ENCODE peak calls at places on chromosomes 2 and 18, in five cellular contexts. Z is A549, T is GM12878, K is HepG2, H is K562. P is an unnamed sample.

GRCh38 chr2:168550670-168551069 is 94.6 kb downstream of the CERS6 start:
- DNase-seq in Z (no peak), T (no peak), K (no peak), H (no peak), P (no peak)

GRCh38 chr18:10041180-10041579 is 127.4 kb downstream of the VAPA start:
- DNase-seq in Z (no peak), T (no peak), K (no peak), H (no peak), P (peak)

GRCh38 chr2:26887142-26887541 is 39.2 kb downstream of the DPYSL5 start:
- DNase-seq in Z (no peak), T (no peak), K (no peak), H (no peak), P (no peak)

GRCh38 chr18:48721308-48721707 is 182.5 kb downstream of the CTIF start:
- DNase-seq in Z (no peak), T (no peak), K (no peak), H (no peak), P (no peak)

GRCh38 chr18:75257596-75257995 is 47.0 kb downstream of the TSHZ1 start:
- DNase-seq in Z (no peak), T (no peak), K (no peak), H (no peak), P (no peak)

GRCh38 chr2:26245231-26245732 is 543 bp downstream of the HADHB start:
- DNase-seq in Z (peak), T (peak), K (peak), H (peak), P (no peak)

GRCh38 chr2:2256011-2256410 is 75.1 kb downstream of the MYT1L start:
- DNase-seq in Z (no peak), T (no peak), K (no peak), H (no peak), P (no peak)

GRCh38 chr2:168639501-168639900 is 162.9 kb upstream of the NOSTRIN start:
- DNase-seq in Z (no peak), T (no peak), K (no peak), H (no peak), P (no peak)

GRCh38 chr18:79393626-79394401 is 1.9 kb upstream of the NFATC1 start:
- DNase-seq in Z (peak), T (no peak), K (peak), H (peak), P (peak)

GRCh38 chr2:127408004-127408806 is 10.0 kb upstream of the PROC start:
- DNase-seq in Z (peak), T (no peak), K (peak), H (peak), P (peak)

GRCh38 chr2:109080109-109080508 is 48.9 kb upstream of the SH3RF3 start:
- DNase-seq in Z (no peak), T (no peak), K (no peak), H (no peak), P (no peak)

GRCh38 chr2:28345619-28346018 is 47.0 kb upstream of the FOSL2 start:
- DNase-seq in Z (no peak), T (no peak), K (no peak), H (no peak), P (no peak)

GRCh38 chr2:133235959-133236358 is 332.3 kb downstream of the NCKAP5 start:
- DNase-seq in Z (no peak), T (no peak), K (no peak), H (no peak), P (no peak)

GRCh38 chr18:77129150-77129551 is 3.4 kb downstream of the MBP start:
- DNase-seq in Z (no peak), T (no peak), K (no peak), H (no peak), P (no peak)

GRCh38 chr2:207061181-207061580 is 104.6 kb downstream of the KLF7 start:
- DNase-seq in Z (no peak), T (no peak), K (no peak), H (no peak), P (no peak)

GRCh38 chr2:43478423-43479086 is 117.3 kb downstream of the THADA start:
- DNase-seq in Z (no peak), T (no peak), K (no peak), H (no peak), P (no peak)

GRCh38 chr2:27765621-27766286 is 5.8 kb upstream of the MRPL33 start:
- DNase-seq in Z (no peak), T (no peak), K (no peak), H (peak), P (peak)

GRCh38 chr2:120762341-120763061 is 26.8 kb downstream of the GLI2 start:
- DNase-seq in Z (no peak), T (no peak), K (no peak), H (no peak), P (no peak)

GRCh38 chr2:126220336-126220735 is 435.6 kb upstream of the GYPC start:
- DNase-seq in Z (no peak), T (no peak), K (no peak), H (no peak), P (no peak)

GRCh38 chr18:11308499-11308898 is 159.1 kb upstream of the PIEZO2 start:
- DNase-seq in Z (no peak), T (no peak), K (no peak), H (no peak), P (no peak)

GRCh38 chr2:46275995-46276394 is 21.2 kb upstream of the EPAS1 start:
- DNase-seq in Z (no peak), T (no peak), K (no peak), H (no peak), P (peak)

GRCh38 chr2:46277470-46278190 is 19.6 kb upstream of the EPAS1 start:
- DNase-seq in Z (no peak), T (no peak), K (peak), H (no peak), P (peak)

GRCh38 chr2:46278952-46279351 is 18.3 kb upstream of the EPAS1 start:
- DNase-seq in Z (no peak), T (no peak), K (no peak), H (no peak), P (peak)

GRCh38 chr2:46273919-46274318 is 23.3 kb upstream of the EPAS1 start:
- DNase-seq in Z (no peak), T (no peak), K (no peak), H (no peak), P (peak)

GRCh38 chr2:46276652-46277051 is 20.6 kb upstream of the EPAS1 start:
- DNase-seq in Z (peak), T (no peak), K (no peak), H (no peak), P (no peak)
- H3K4me2 ChIP-seq in Z (no peak), T (no peak), K (no peak), H (no peak), P (peak)

DNA sequence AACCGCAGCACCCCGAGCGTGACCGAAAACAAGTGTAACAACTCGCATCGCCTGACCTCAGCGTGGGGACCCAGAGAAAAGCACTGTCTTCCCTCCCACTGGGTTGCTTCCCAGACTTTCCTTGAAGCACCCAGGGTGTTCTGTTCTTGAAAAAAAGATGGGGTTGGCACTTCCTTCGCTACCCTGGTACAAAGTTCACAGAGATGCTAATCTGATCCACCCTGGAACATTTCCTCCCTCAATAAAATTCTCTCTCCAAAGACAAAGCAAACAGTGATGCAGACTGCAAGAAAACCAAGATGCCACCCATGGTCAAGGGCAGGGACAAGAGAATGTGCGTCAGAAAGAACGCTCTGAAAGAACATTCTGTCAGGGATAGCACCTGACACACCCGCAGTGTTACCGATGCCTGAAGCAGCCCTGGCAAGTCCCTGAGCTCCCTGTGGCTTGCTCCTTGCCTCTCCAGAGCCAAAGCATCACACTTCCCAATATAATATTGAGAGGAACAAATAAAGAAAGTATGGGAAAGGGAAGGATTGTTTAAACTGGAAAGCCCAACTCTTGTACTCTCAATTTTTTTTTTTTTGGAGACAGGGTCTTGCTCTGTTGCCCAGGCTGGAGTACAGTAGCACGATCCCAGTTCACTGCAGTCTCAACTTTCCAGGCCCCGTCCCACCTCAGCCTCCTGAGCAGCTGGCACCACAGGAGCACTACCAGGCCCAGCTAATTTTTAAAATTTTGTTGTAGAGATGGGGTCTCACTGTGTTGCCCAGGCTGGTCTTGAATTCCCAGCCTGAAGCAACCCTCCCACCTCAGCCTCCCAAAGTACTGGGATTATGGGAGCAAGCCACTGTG is 70.7 kb downstream of the TBC1D8 start:
- DNase-seq in Z (peak), T (no peak), K (no peak), H (no peak), P (no peak)
- TF ChIP-seq POLR2A in Z (no peak), T (no peak), K (no peak), H (no peak), P (no peak)

GRCh38 chr2:86036790-86037138 is 68.9 kb downstream of the POLR1A start:
- DNase-seq in Z (no peak), T (no peak), K (no peak), H (no peak), P (no peak)

GRCh38 chr2:86038291-86039081 is 67.2 kb downstream of the POLR1A start:
- DNase-seq in Z (no peak), T (no peak), K (no peak), H (no peak), P (peak)

GRCh38 chr2:86035883-86036789 is 69.5 kb downstream of the POLR1A start:
- DNase-seq in Z (no peak), T (peak), K (no peak), H (no peak), P (peak)

GRCh38 chr2:86037795-86038192 is 67.9 kb downstream of the POLR1A start:
- DNase-seq in Z (no peak), T (no peak), K (no peak), H (no peak), P (no peak)

DNA sequence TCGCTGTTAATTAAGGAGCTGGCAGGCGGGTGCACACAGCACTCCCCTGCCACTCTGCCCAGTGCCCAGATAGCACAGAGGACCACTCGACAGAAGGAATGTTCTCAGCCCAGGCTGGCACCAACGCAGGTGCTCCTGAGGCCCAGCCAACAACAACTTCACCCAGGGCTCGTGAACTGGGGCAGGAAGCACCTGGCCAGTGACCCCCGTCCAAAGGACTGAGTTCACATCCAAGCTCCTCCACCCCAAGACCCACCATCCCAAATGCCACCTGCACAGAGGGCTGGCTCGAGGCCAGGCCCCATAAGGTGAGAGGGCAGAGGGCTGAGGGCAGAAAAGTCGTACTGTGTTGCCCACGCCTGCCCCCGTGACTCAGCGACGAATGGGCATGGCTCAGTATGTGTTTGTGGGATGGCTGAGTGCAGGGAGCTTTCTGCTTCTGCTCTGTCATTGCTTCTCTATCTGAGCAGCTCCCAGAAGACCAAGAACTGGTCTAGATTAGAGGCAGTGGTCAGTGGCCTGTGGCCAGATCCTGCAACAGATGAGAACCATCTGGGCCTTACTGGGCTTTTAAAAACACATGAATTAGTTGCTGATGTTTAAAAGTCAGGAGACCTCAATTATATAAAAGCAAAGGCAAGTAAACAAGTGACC is 68.4 kb downstream of the POLR1A start:
- DNase-seq in Z (no peak), T (no peak), K (no peak), H (no peak), P (peak)
- TF ChIP-seq MYC in Z (no peak), T (no peak), K (no peak), H (no peak), P (no peak)

DNA sequence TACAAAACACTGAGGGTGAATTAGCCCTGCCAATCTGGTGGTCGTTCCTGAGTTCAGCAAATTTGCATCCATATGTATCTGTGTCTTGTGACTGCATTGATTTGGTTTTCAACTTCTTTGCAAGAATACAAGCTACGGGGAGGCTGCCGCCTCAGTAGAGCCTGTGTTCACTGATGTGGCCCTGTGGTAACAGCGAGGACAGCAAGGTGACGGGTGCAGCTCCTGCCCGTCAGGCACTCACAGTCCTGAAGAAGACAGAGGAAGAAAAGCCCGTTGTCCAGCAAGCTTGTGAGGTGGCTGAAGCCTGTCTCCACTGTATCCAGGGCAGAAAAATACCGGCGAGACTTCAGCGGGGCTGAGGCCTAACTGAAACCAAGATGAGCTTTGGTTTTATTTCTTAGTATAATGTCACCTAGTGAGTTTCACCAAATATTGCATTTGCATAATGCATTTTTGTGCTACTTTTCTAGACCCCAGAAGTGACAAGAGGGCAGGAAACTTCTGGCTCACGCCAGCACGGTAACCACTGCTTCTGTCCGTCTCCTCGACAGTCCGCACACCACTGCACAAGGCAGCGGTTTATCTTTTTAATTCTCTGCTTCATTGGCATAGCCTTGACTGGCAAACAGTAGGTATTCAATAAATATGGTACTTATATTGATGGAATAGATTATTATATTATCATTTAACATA is 64.4 kb downstream of the SH3YL1 start:
- DNase-seq in Z (no peak), T (no peak), K (no peak), H (no peak), P (no peak)
- H3K4me2 ChIP-seq in Z (no peak), T (no peak), K (peak), H (no peak), P (no peak)

P was measured in endothelial cell of umbilical vein.